ENCODE peak calls at places on chromosomes 12 and 14, in five cellular contexts. T is KG1, V is stromal cell of bone marrow, W is activated T-cell treated with anti-CD3 and anti-CD28 coated beads for 1 hour, H is fibroblast of pulmonary artery. N is an unnamed sample.
A peak's percentile ranks its signal among the peaks of the same experiment; 100 is the strongest.

GRCh38 chr12:69044887-69045286 is 111.9 kb upstream of the CPM start:
- DNase-seq in T (no peak), V (no peak), W (no peak), H (no peak), N (no peak)

GRCh38 chr14:64701660-64702059 is 2.6 kb upstream of the PLEKHG3 start:
- DNase-seq in T (no peak), V (no peak), W (no peak), H (no peak), N (no peak)

GRCh38 chr14:39268393-39268792 is 34.7 kb downstream of the MIA2 start:
- DNase-seq in T (no peak), V (no peak), W (no peak), H (peak; percentile 26), N (no peak)

GRCh38 chr14:105547741-105548169 is 21.4 kb downstream of the TMEM121 start:
- DNase-seq in T (no peak), V (no peak), W (no peak), H (no peak), N (no peak)

GRCh38 chr14:104437703-104438102 is 141.9 kb upstream of the C14orf180 start:
- DNase-seq in T (no peak), V (no peak), W (no peak), H (no peak), N (no peak)

GRCh38 chr14:100421756-100422470 is 98.8 kb downstream of the SLC25A47 start:
- DNase-seq in T (no peak), V (no peak), W (no peak), H (no peak), N (no peak)

GRCh38 chr14:79011091-79011919 is 841.1 kb downstream of the NRXN3 start:
- DNase-seq in T (peak; percentile 4), V (peak; percentile 35), W (no peak), H (peak; percentile 64), N (peak; percentile 33)

GRCh38 chr12:88903333-88903732 is 323.1 kb upstream of the KITLG start:
- DNase-seq in T (no peak), V (no peak), W (no peak), H (no peak), N (no peak)

GRCh38 chr14:50835280-50835679 is 4.3 kb upstream of the NIN start:
- DNase-seq in T (no peak), V (no peak), W (no peak), H (peak; percentile 61), N (no peak)

GRCh38 chr12:120955232-120955631 is 23.1 kb upstream of the HNF1A start:
- DNase-seq in T (no peak), V (no peak), W (no peak), H (no peak), N (no peak)

GRCh38 chr12:104435175-104435574 is 21.6 kb upstream of the CHST11 start:
- DNase-seq in T (no peak), V (no peak), W (no peak), H (no peak), N (no peak)

GRCh38 chr12:93571854-93572711 is at the start of gene SOCS2:
- DNase-seq in T (no peak), V (no peak), W (no peak), H (peak; percentile 19), N (no peak)

GRCh38 chr14:71414631-71415403 is 507.6 kb downstream of the PCNX1 start:
- DNase-seq in T (no peak), V (no peak), W (no peak), H (no peak), N (no peak)

GRCh38 chr12:122166422-122167327 is 7.3 kb downstream of the IL31 start:
- DNase-seq in T (no peak), V (no peak), W (no peak), H (no peak), N (no peak)

GRCh38 chr14:94632305-94632590 is 20.1 kb downstream of the SERPINA3 start:
- DNase-seq in T (no peak), V (no peak), W (no peak), H (no peak), N (no peak)

GRCh38 chr12:126547905-126548304 is 1482.7 kb downstream of the AACS start:
- DNase-seq in T (no peak), V (no peak), W (no peak), H (peak; percentile 3), N (no peak)

GRCh38 chr12:28591831-28592230 is 401.6 kb downstream of the CCDC91 start:
- DNase-seq in T (no peak), V (no peak), W (no peak), H (no peak), N (no peak)

GRCh38 chr12:51334774-51335173 is 10.8 kb upstream of the BIN2 start:
- DNase-seq in T (no peak), V (no peak), W (no peak), H (no peak), N (no peak)

GRCh38 chr12:104291867-104292524 is 11.5 kb upstream of the EID3 start:
- DNase-seq in T (no peak), V (no peak), W (no peak), H (no peak), N (no peak)

GRCh38 chr14:74637184-74637562 is 25.1 kb upstream of the LTBP2 start:
- DNase-seq in T (no peak), V (no peak), W (no peak), H (no peak), N (no peak)

GRCh38 chr14:103292426-103293374 is 41.3 kb upstream of the EIF5 start:
- DNase-seq in T (peak; percentile 50), V (peak; percentile 43), W (peak; percentile 65), H (peak; percentile 74), N (peak; percentile 70)

GRCh38 chr14:74508292-74508731 is 14.7 kb downstream of the ISCA2 start:
- DNase-seq in T (no peak), V (no peak), W (no peak), H (peak; percentile 20), N (no peak)

GRCh38 chr12:48128800-48129199 is 9.6 kb downstream of the PFKM start:
- DNase-seq in T (no peak), V (no peak), W (no peak), H (no peak), N (no peak)

GRCh38 chr12:67698711-67699603 is 50.4 kb downstream of the DYRK2 start:
- DNase-seq in T (peak; percentile 51), V (no peak), W (peak; percentile 14), H (peak; percentile 14), N (no peak)

GRCh38 chr14:66483322-66483721 is 2.8 kb upstream of the CCDC196 start:
- DNase-seq in T (no peak), V (no peak), W (no peak), H (peak; percentile 37), N (no peak)

GRCh38 chr14:51290132-51290531 is 50.1 kb downstream of the TMX1 start:
- DNase-seq in T (no peak), V (no peak), W (no peak), H (no peak), N (no peak)

GRCh38 chr12:62196146-62196545 is 64.1 kb upstream of the USP15 start:
- DNase-seq in T (no peak), V (no peak), W (no peak), H (no peak), N (no peak)

GRCh38 chr14:32678088-32678487 is 260.6 kb upstream of the NPAS3 start:
- DNase-seq in T (no peak), V (no peak), W (no peak), H (no peak), N (no peak)

GRCh38 chr12:3218150-3218845 is 141.1 kb downstream of the TSPAN9 start:
- DNase-seq in T (no peak), V (peak; percentile 51), W (no peak), H (peak; percentile 86), N (peak; percentile 43)

GRCh38 chr14:95255487-95255886 is 64.2 kb downstream of the CLMN start:
- DNase-seq in T (no peak), V (no peak), W (no peak), H (peak; percentile 83), N (no peak)

GRCh38 chr14:99560946-99561683 is 42.9 kb downstream of the CCDC85C start:
- DNase-seq in T (no peak), V (no peak), W (no peak), H (no peak), N (no peak)